ENCODE peak calls at places on chromosomes 13 and 19, in six cellular contexts. T is SK-N-SH, X is GM23338, W is PC-9, E is PC-3, Q is GM23248. D is an unnamed sample.

GRCh38 chr13:35346494-35346893 is 130.0 kb downstream of the MAB21L1 start:
- DNase-seq in T (no peak), X (no peak), W (no peak), E (no peak), Q (no peak), D (no peak)

GRCh38 chr19:46546194-46546896 is 50.7 kb upstream of the PNMA8B start:
- DNase-seq in T (peak; percentile 62), X (peak; percentile 82), W (peak; percentile 85), E (peak; percentile 28), Q (peak; percentile 55), D (peak; percentile 51)

GRCh38 chr13:97011446-97012131 is 17.3 kb upstream of the OXGR1 start:
- DNase-seq in T (no peak), X (no peak), W (no peak), E (no peak), Q (no peak), D (no peak)

GRCh38 chr13:79483302-79483701 is 2.3 kb downstream of the NDFIP2 start:
- DNase-seq in T (no peak), X (no peak), W (no peak), E (peak; percentile 55), Q (peak; percentile 75), D (no peak)

GRCh38 chr19:48540110-48540509 is 11.9 kb upstream of the SULT2B1 start:
- DNase-seq in T (no peak), X (no peak), W (no peak), E (no peak), Q (peak; percentile 16), D (no peak)

GRCh38 chr13:29583073-29583785 is 12.3 kb downstream of the SLC7A1 start:
- DNase-seq in T (no peak), X (no peak), W (peak; percentile 78), E (peak; percentile 62), Q (peak; percentile 90), D (no peak)

GRCh38 chr19:3343619-3344502 is 22.5 kb upstream of the NFIC start:
- DNase-seq in T (peak; percentile 97), X (peak; percentile 66), W (peak; percentile 72), E (peak; percentile 89), Q (peak; percentile 95), D (no peak)

GRCh38 chr13:33283195-33283910 is 2.2 kb downstream of the STARD13 start:
- DNase-seq in T (no peak), X (no peak), W (no peak), E (no peak), Q (peak; percentile 34), D (no peak)

GRCh38 chr19:55161571-55162322 is 4.2 kb upstream of the TNNI3 start:
- DNase-seq in T (no peak), X (peak; percentile 70), W (no peak), E (no peak), Q (no peak), D (no peak)

GRCh38 chr13:22800726-22801401 is 379.9 kb upstream of the SGCG start:
- DNase-seq in T (no peak), X (no peak), W (no peak), E (no peak), Q (peak; percentile 28), D (no peak)

GRCh38 chr13:97975280-97975850 is 21.9 kb downstream of the IPO5 start:
- DNase-seq in T (no peak), X (no peak), W (no peak), E (no peak), Q (no peak), D (no peak)

GRCh38 chr13:46469064-46469463 is 82.0 kb upstream of the RUBCNL start:
- DNase-seq in T (peak; percentile 48), X (no peak), W (no peak), E (peak; percentile 26), Q (peak; percentile 72), D (no peak)

GRCh38 chr13:48858523-48858922 is 117.2 kb upstream of the FNDC3A start:
- DNase-seq in T (peak; percentile 28), X (no peak), W (no peak), E (no peak), Q (no peak), D (no peak)

GRCh38 chr13:29909975-29910674 is 59.7 kb upstream of the UBL3 start:
- DNase-seq in T (no peak), X (no peak), W (peak; percentile 69), E (peak; percentile 63), Q (peak; percentile 96), D (no peak)

GRCh38 chr19:34837262-34837661 is 64.2 kb upstream of the ZNF599 start:
- DNase-seq in T (peak; percentile 89), X (no peak), W (no peak), E (no peak), Q (no peak), D (no peak)

GRCh38 chr13:39039033-39039432 is 777 bp downstream of the NHLRC3 start:
- DNase-seq in T (no peak), X (no peak), W (no peak), E (no peak), Q (peak; percentile 7), D (no peak)

GRCh38 chr13:94057618-94058017 is 421.9 kb downstream of the DCT start:
- DNase-seq in T (peak; percentile 29), X (no peak), W (no peak), E (no peak), Q (no peak), D (no peak)

GRCh38 chr13:54415753-54416366 is 1387.2 kb downstream of the OLFM4 start:
- DNase-seq in T (no peak), X (no peak), W (no peak), E (no peak), Q (no peak), D (peak; percentile 11)

GRCh38 chr13:108948269-108948671 is 318.9 kb downstream of the MYO16 start:
- DNase-seq in T (no peak), X (no peak), W (peak; percentile 41), E (peak; percentile 67), Q (peak; percentile 18), D (no peak)

GRCh38 chr13:28719227-28719562 is 425 bp upstream of the SLC46A3 start:
- DNase-seq in T (no peak), X (peak; percentile 61), W (no peak), E (no peak), Q (no peak), D (no peak)

GRCh38 chr19:4971424-4971793 is 2.5 kb downstream of the KDM4B start:
- DNase-seq in T (peak; percentile 61), X (peak; percentile 82), W (no peak), E (peak; percentile 60), Q (peak; percentile 55), D (no peak)

GRCh38 chr19:4352701-4353121 is 9.3 kb downstream of the MPND start:
- DNase-seq in T (peak; percentile 88), X (peak; percentile 87), W (no peak), E (peak; percentile 57), Q (peak; percentile 72), D (peak; percentile 84)

GRCh38 chr13:50909605-50910482 is at the start of gene RNASEH2B:
- DNase-seq in T (peak; percentile 89), X (peak; percentile 85), W (peak; percentile 52), E (peak; percentile 65), Q (peak; percentile 77), D (peak; percentile 81)

GRCh38 chr13:100542546-100543156 is 45.9 kb downstream of the GGACT start:
- DNase-seq in T (no peak), X (peak; percentile 61), W (peak; percentile 66), E (peak; percentile 66), Q (peak; percentile 69), D (no peak)

GRCh38 chr13:80116107-80116506 is 224.8 kb downstream of the SPRY2 start:
- DNase-seq in T (no peak), X (no peak), W (no peak), E (peak; percentile 45), Q (peak; percentile 87), D (no peak)

GRCh38 chr19:5094768-5095567 is 126.1 kb downstream of the KDM4B start:
- DNase-seq in T (peak; percentile 90), X (no peak), W (no peak), E (no peak), Q (no peak), D (no peak)

GRCh38 chr13:113859311-113860050 is 4.4 kb downstream of the GAS6 start:
- DNase-seq in T (no peak), X (no peak), W (no peak), E (no peak), Q (no peak), D (no peak)
- H3F3A ChIP-seq in T (peaks cover 38% of the 10 kb centered on the region), X (peaks cover 34% of the 10 kb centered on the region), W (peaks cover 24% of the 10 kb centered on the region), E (no peaks in the 10 kb centered on the region), Q (peaks cover 68% of the 10 kb centered on the region), D (peaks cover 74% of the 10 kb centered on the region)

DNA sequence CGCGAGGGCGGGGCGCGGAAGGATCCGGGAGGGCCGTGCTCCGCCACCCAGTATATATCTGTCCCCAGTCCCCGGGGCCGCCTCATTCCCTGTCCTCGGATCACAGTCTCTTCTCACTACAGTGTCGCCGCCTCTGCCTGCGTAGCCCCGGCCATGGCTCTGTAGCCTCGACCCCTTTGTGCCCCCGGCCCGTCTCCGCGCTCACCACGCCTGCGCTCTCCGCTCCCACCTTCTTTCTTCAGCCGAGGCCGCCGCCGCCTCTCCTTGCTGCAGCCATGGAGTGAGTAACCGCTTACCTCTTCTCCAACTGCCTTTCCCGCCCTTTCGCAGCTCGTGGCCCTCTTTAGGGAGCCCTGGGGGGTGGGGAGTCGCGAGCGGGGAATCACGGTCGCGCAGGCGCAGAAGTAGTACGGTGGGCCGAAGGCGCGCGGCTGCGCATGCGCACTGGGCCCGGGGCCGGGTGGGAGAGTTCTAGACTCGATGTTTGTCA is at the start of the genes ATF5 and NUP62:
- DNase-seq in T (peak; percentile 98), X (peak; percentile 85), W (peak; percentile 67), E (peak; percentile 90), Q (peak; percentile 89), D (peak; percentile 93)
- H3F3A ChIP-seq in T (peaks cover 18% of the 10 kb centered on the region), X (no peaks in the 10 kb centered on the region), W (peaks cover 24% of the 10 kb centered on the region), E (peaks cover 12% of the 10 kb centered on the region), Q (peaks cover 12% of the 10 kb centered on the region), D (peaks cover 27% of the 10 kb centered on the region)

DNA sequence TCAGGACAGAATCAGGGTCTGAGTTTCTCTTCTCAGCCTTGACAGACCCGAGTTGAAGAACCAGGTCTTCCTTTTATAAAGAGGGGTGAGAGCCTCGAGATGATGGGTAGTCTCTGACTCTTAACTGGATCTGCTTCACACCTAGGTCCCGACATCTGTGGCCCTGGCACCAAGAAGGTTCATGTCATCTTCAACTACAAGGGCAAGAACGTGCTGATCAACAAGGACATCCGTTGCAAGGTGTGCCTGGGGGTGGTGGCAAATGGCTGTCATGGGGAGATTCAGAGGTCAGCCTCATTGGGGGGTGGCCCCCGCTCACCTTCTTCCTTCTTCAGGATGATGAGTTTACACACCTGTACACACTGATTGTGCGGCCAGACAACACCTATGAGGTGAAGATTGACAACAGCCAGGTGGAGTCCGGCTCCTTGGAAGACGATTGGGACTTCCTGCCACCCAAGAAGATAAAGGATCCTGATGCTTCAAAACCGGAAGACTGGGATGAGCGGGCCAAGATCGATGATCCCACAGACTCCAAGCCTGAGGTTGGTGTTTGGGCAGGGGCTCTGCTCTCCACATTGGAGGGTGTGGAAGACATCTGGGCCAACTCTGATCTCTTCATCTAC is 1.6 kb downstream of the CALR start:
- DNase-seq in T (no peak), X (no peak), W (no peak), E (no peak), Q (peak; percentile 12), D (no peak)
- H3F3A ChIP-seq in T (peaks cover 59% of the 10 kb centered on the region), X (peaks cover 72% of the 10 kb centered on the region), W (peaks cover 56% of the 10 kb centered on the region), E (peaks cover 34% of the 10 kb centered on the region), Q (peaks cover 54% of the 10 kb centered on the region), D (peaks cover 80% of the 10 kb centered on the region)

GRCh38 chr19:14772995-14773394 is 5.4 kb downstream of the ADGRE2 start:
- DNase-seq in T (no peak), X (no peak), W (no peak), E (no peak), Q (no peak), D (no peak)
- H3F3A ChIP-seq in T (no peaks in the 10 kb centered on the region), X (no peaks in the 10 kb centered on the region), W (no peaks in the 10 kb centered on the region), E (no peaks in the 10 kb centered on the region), Q (no peaks in the 10 kb centered on the region), D (no peaks in the 10 kb centered on the region)